ENCODE peak calls at places on chromosomes 13 and 19, in ten cellular contexts. U is stimulated activated CD4-positive, alpha-beta T cell treated with anti-CD3 and anti-CD28 coated beads, Interleukin-1b, Interleukin-23, amount 100 ng/mL, for 24 hours; T is cardiac muscle cell; W is CD4-positive, alpha-beta T cell; C is progenitor cell of endocrine pancreas; N is HAP-1; J is NCI-H1930; G is germinal center; S is HS-5; L is stimulated activated CD8-positive, alpha-beta memory T cell treated with anti-CD3 and anti-CD28 coated beads, Interleukin-4, amount 100 ng/mL, for 1 hour. E is an unnamed sample.

GRCh38 chr13:74144269-74144668 is 10.1 kb upstream of the KLF12 start:
- DNase-seq in U (no peak), T (no peak), W (no peak), C (no peak), N (no peak), J (no peak), G (no peak), S (no peak), L (no peak), E (no peak)

GRCh38 chr19:13002389-13002898 is 7.2 kb downstream of the NFIX start:
- DNase-seq in U (no peak), T (no peak), W (no peak), C (no peak), N (no peak), J (no peak), G (no peak), S (no peak), L (no peak), E (no peak)

GRCh38 chr13:46571189-46571901 is 18.4 kb downstream of the LRCH1 start:
- DNase-seq in U (no peak), T (no peak), W (no peak), C (no peak), N (no peak), J (no peak), G (no peak), S (no peak), L (no peak), E (no peak)

GRCh38 chr13:89763011-89763410 is 1584.5 kb upstream of the MIR17HG start:
- DNase-seq in U (no peak), T (no peak), W (no peak), C (no peak), N (no peak), J (no peak), G (no peak), S (no peak), L (no peak), E (no peak)

GRCh38 chr13:20902438-20903163 is at the start of gene XPO4:
- DNase-seq in U (peak; percentile 74), T (peak; percentile 93), W (peak; percentile 77), C (peak; percentile 72), N (peak; percentile 85), J (peak; percentile 60), G (peak; percentile 91), S (no peak), L (peak; percentile 50), E (no peak)

GRCh38 chr13:33119886-33120543 is 103.8 kb downstream of the KL start:
- DNase-seq in U (no peak), T (no peak), W (no peak), C (no peak), N (no peak), J (no peak), G (no peak), S (no peak), L (no peak), E (no peak)

GRCh38 chr13:90185734-90186133 is 1161.8 kb upstream of the MIR17HG start:
- DNase-seq in U (no peak), T (no peak), W (no peak), C (no peak), N (no peak), J (no peak), G (no peak), S (no peak), L (no peak), E (no peak)

GRCh38 chr19:1725100-1726064 is 27.9 kb upstream of the ONECUT3 start:
- DNase-seq in U (peak; percentile 38), T (peak; percentile 83), W (no peak), C (peak; percentile 86), N (peak; percentile 84), J (peak; percentile 18), G (peak; percentile 84), S (no peak), L (no peak), E (no peak)

GRCh38 chr19:41995959-41996797 is 2.1 kb upstream of the ATP1A3 start:
- DNase-seq in U (no peak), T (no peak), W (no peak), C (no peak), N (peak; percentile 31), J (peak; percentile 56), G (no peak), S (no peak), L (no peak), E (no peak)

GRCh38 chr19:32345261-32346207 is at the start of gene ZNF507:
- DNase-seq in U (peak; percentile 80), T (peak; percentile 88), W (peak; percentile 82), C (peak; percentile 81), N (peak; percentile 91), J (peak; percentile 78), G (peak; percentile 93), S (peak; percentile 25), L (peak; percentile 47), E (no peak)

GRCh38 chr13:36758345-36758744 is 60.7 kb upstream of the RFXAP start:
- DNase-seq in U (no peak), T (peak; percentile 1), W (no peak), C (no peak), N (no peak), J (no peak), G (no peak), S (no peak), L (no peak), E (no peak)

GRCh38 chr13:45361596-45362206 is 20.7 kb upstream of the TPT1 start:
- DNase-seq in U (no peak), T (no peak), W (no peak), C (no peak), N (no peak), J (no peak), G (no peak), S (peak; percentile 23), L (no peak), E (no peak)

GRCh38 chr13:36158606-36159005 is 27.4 kb upstream of the DCLK1 start:
- DNase-seq in U (no peak), T (no peak), W (no peak), C (no peak), N (no peak), J (no peak), G (no peak), S (no peak), L (no peak), E (no peak)

GRCh38 chr13:95882121-95882520 is 171.1 kb downstream of the UGGT2 start:
- DNase-seq in U (no peak), T (no peak), W (no peak), C (no peak), N (no peak), J (no peak), G (no peak), S (no peak), L (no peak), E (no peak)

GRCh38 chr13:34372581-34372980 is 554.6 kb downstream of the RFC3 start:
- DNase-seq in U (no peak), T (no peak), W (no peak), C (no peak), N (no peak), J (no peak), G (no peak), S (no peak), L (no peak), E (no peak)

GRCh38 chr19:42159942-42160341 is 27.7 kb upstream of the POU2F2 start:
- DNase-seq in U (no peak), T (no peak), W (no peak), C (no peak), N (no peak), J (no peak), G (no peak), S (no peak), L (no peak), E (no peak)

GRCh38 chr19:14022469-14022868 is 5.5 kb upstream of the RLN3 start:
- DNase-seq in U (no peak), T (no peak), W (no peak), C (no peak), N (no peak), J (no peak), G (no peak), S (no peak), L (no peak), E (no peak)

GRCh38 chr19:55472463-55472862 is 4.0 kb upstream of the ZNF628 start:
- DNase-seq in U (no peak), T (no peak), W (no peak), C (no peak), N (no peak), J (no peak), G (no peak), S (no peak), L (no peak), E (no peak)

GRCh38 chr13:20264271-20265018 is 32.3 kb upstream of the GJB6 start:
- DNase-seq in U (no peak), T (no peak), W (no peak), C (no peak), N (no peak), J (no peak), G (no peak), S (no peak), L (no peak), E (no peak)

GRCh38 chr13:93248627-93249047 is 22.0 kb downstream of the GPC6 start:
- DNase-seq in U (no peak), T (peak; percentile 71), W (no peak), C (peak; percentile 47), N (peak; percentile 53), J (peak; percentile 22), G (no peak), S (no peak), L (no peak), E (no peak)

GRCh38 chr19:1861599-1862031 is 1.8 kb downstream of the KLF16 start:
- DNase-seq in U (no peak), T (no peak), W (no peak), C (no peak), N (peak; percentile 32), J (no peak), G (no peak), S (no peak), L (no peak), E (no peak)

GRCh38 chr13:37074703-37075102 is 15.2 kb upstream of the SUPT20H start:
- DNase-seq in U (no peak), T (peak; percentile 9), W (no peak), C (no peak), N (no peak), J (no peak), G (no peak), S (peak; percentile 1), L (no peak), E (no peak)

GRCh38 chr19:6071103-6071485 is 39.2 kb downstream of the RFX2 start:
- DNase-seq in U (no peak), T (no peak), W (no peak), C (no peak), N (peak; percentile 1), J (no peak), G (no peak), S (peak; percentile 70), L (no peak), E (no peak)

GRCh38 chr13:46369506-46370268 is 17.4 kb downstream of the RUBCNL start:
- DNase-seq in U (no peak), T (no peak), W (no peak), C (no peak), N (no peak), J (no peak), G (peak; percentile 38), S (no peak), L (no peak), E (no peak)

GRCh38 chr19:43534811-43535761 is 2.1 kb downstream of the ZNF575 start:
- DNase-seq in U (no peak), T (peak; percentile 79), W (peak; percentile 41), C (peak; percentile 49), N (peak; percentile 64), J (peak; percentile 32), G (peak; percentile 38), S (no peak), L (no peak), E (no peak)

GRCh38 chr19:55476100-55476775 is at the start of gene ZNF628:
- DNase-seq in U (peak; percentile 99), T (peak; percentile 99), W (peak; percentile 98), C (peak; percentile 94), N (peak; percentile 99), J (peak; percentile 99), G (peak; percentile 98), S (peak; percentile 95), L (peak; percentile 97), E (peak; percentile 61)

GRCh38 chr19:15551183-15552004 is 43.1 kb downstream of the CYP4F22 start:
- DNase-seq in U (peak; percentile 44), T (no peak), W (peak; percentile 77), C (no peak), N (peak; percentile 82), J (no peak), G (peak; percentile 53), S (no peak), L (peak; percentile 44), E (no peak)

GRCh38 chr13:44837250-44837649 is 152.0 kb downstream of the NUFIP1 start:
- DNase-seq in U (no peak), T (no peak), W (no peak), C (no peak), N (no peak), J (no peak), G (no peak), S (no peak), L (no peak), E (no peak)

E was measured in SIG-M5.